ENCODE peak calls at places on chromosomes 11 and 22, in nine cellular contexts. One of them, this sample, is unnamed.

GRCh38 chr22:25064894-25065560 is 112.5 kb downstream of the KIAA1671 start:
- DNase-seq in nephron progenitor cell: no peak
- DNase-seq in HFFc6: no peak
- DNase-seq in A549: no peak
- DNase-seq in GM13976: no peak
- DNase-seq in GM12865: no peak
- DNase-seq in IMR-90: no peak
- DNase-seq in RWPE1: no peak
- DNase-seq in endothelial cell: no peak
- DNase-seq in this sample: no peak

GRCh38 chr11:101341578-101341977 is 212.0 kb upstream of the PGR start:
- DNase-seq in RWPE1: no peak
- DNase-seq in HFFc6: no peak
- DNase-seq in nephron progenitor cell: no peak
- DNase-seq in GM12865: no peak
- DNase-seq in IMR-90: no peak
- DNase-seq in GM13976: no peak
- DNase-seq in endothelial cell: no peak
- DNase-seq in A549: no peak
- DNase-seq in this sample: no peak

GRCh38 chr11:119615879-119616190 is 113.2 kb downstream of the NECTIN1 start:
- DNase-seq in nephron progenitor cell: no peak
- DNase-seq in HFFc6: no peak
- DNase-seq in endothelial cell: no peak
- DNase-seq in A549: no peak
- DNase-seq in RWPE1: no peak
- DNase-seq in IMR-90: no peak
- DNase-seq in GM13976: no peak
- DNase-seq in GM12865: no peak
- DNase-seq in this sample: no peak

GRCh38 chr11:126963603-126964353 is 36.8 kb downstream of the KIRREL3 start:
- DNase-seq in endothelial cell: no peak
- DNase-seq in GM12865: no peak
- DNase-seq in A549: peak
- DNase-seq in nephron progenitor cell: no peak
- DNase-seq in GM13976: no peak
- DNase-seq in IMR-90: peak
- DNase-seq in HFFc6: no peak
- DNase-seq in RWPE1: no peak
- DNase-seq in this sample: no peak

GRCh38 chr11:30585067-30585891 is 874 bp downstream of the MPPED2 start:
- DNase-seq in nephron progenitor cell: peak
- DNase-seq in GM12865: no peak
- DNase-seq in A549: peak
- DNase-seq in IMR-90: no peak
- DNase-seq in RWPE1: no peak
- DNase-seq in GM13976: peak
- DNase-seq in endothelial cell: peak
- DNase-seq in HFFc6: no peak
- DNase-seq in this sample: peak

GRCh38 chr22:49768511-49768910 is 59.2 kb downstream of the BRD1 start:
- DNase-seq in GM13976: no peak
- DNase-seq in HFFc6: no peak
- DNase-seq in IMR-90: no peak
- DNase-seq in GM12865: no peak
- DNase-seq in RWPE1: no peak
- DNase-seq in A549: no peak
- DNase-seq in nephron progenitor cell: no peak
- DNase-seq in endothelial cell: no peak
- DNase-seq in this sample: no peak

GRCh38 chr11:61713464-61713863 is 33.3 kb downstream of the DAGLA start:
- DNase-seq in IMR-90: no peak
- DNase-seq in endothelial cell: no peak
- DNase-seq in RWPE1: no peak
- DNase-seq in A549: no peak
- DNase-seq in nephron progenitor cell: no peak
- DNase-seq in HFFc6: no peak
- DNase-seq in GM12865: no peak
- DNase-seq in GM13976: no peak
- DNase-seq in this sample: no peak

GRCh38 chr11:28674432-28675076 is 566.4 kb downstream of the METTL15 start:
- DNase-seq in nephron progenitor cell: peak
- DNase-seq in RWPE1: no peak
- DNase-seq in endothelial cell: peak
- DNase-seq in A549: no peak
- DNase-seq in GM12865: peak
- DNase-seq in IMR-90: peak
- DNase-seq in GM13976: no peak
- DNase-seq in HFFc6: peak
- DNase-seq in this sample: no peak

GRCh38 chr11:86811637-86812321 is 11.4 kb downstream of the PRSS23 start:
- DNase-seq in HFFc6: peak
- DNase-seq in nephron progenitor cell: no peak
- DNase-seq in endothelial cell: no peak
- DNase-seq in GM12865: no peak
- DNase-seq in IMR-90: peak
- DNase-seq in A549: peak
- DNase-seq in GM13976: no peak
- DNase-seq in RWPE1: no peak
- DNase-seq in this sample: no peak

DNA sequence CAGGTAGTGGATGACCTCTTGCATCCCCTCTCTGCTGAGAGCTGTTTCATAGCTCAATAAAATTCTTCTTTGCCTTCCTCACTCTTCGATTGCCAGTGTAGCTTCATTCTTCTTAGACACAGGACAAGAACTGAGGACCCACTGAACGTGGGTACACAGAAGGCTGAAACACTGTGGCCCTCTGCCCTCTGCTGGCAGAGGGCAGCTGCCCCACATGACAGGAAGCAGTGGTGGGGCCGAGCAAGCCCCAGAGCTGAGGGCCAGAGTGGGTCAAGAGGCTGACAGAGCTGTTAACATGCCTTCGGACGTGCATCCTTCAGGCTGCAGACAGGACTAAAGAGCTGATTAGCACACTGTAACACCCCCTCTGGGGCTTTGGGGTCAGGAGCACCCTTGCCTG is 15.6 kb downstream of the SMC1B start:
- DNase-seq in GM12865: peak
- DNase-seq in RWPE1: no peak
- DNase-seq in GM13976: no peak
- DNase-seq in IMR-90: no peak
- DNase-seq in endothelial cell: no peak
- DNase-seq in HFFc6: no peak
- DNase-seq in A549: no peak
- DNase-seq in nephron progenitor cell: no peak
- DNase-seq in this sample: no peak
- TF ChIP-seq CTCF in GM12865: peak
- TF ChIP-seq CTCF in RWPE1: no peak
- TF ChIP-seq CTCF in GM13976: peak
- TF ChIP-seq CTCF in IMR-90: no peak
- TF ChIP-seq CTCF in endothelial cell: no peak
- TF ChIP-seq CTCF in HFFc6: peak
- TF ChIP-seq CTCF in A549: no peak
- TF ChIP-seq CTCF in nephron progenitor cell: no peak
- TF ChIP-seq CTCF in this sample: peak

DNA sequence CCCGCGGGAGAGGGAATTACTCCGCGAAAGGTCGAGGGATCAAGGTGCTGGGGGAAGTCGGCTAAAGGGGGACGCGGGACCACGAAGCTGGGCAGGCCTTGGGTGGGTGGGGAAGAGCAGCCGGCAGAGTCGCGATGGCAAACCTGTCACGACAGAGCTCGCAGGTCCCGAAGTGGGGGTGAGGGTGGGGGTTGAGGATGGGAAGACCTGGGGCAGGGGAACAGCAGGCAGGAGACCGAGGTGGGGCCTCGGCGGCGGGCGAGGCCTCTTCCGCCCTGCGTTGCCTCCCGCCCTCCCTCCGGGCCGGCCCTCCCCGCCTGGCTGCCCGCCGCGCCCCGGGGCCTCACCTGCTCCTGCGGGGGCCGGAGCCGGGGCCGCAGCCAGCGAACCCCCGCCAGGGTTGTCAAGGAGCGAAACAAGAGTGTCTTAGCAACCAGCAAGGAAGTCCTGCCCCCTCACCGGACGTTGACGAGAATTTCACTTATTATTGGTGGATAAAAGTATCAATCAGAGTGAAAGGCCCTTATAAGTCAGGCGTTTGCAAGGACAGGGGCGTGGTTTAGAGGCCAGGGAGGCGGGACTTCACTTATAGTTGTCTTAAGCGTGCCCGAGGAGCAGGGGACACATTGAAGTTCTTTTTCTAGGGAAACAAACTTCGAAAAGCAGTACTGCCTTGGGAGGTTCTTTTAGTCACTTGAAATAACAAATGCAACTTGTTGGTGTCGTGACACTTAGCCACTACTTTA is at the start of gene DNAL4:
- DNase-seq in GM12865: peak
- DNase-seq in endothelial cell: peak
- DNase-seq in nephron progenitor cell: peak
- DNase-seq in RWPE1: peak
- DNase-seq in IMR-90: peak
- DNase-seq in GM13976: peak
- DNase-seq in HFFc6: peak
- DNase-seq in A549: peak
- DNase-seq in this sample: peak
- TF ChIP-seq CTCF in GM12865: no peak
- TF ChIP-seq CTCF in endothelial cell: no peak
- TF ChIP-seq CTCF in nephron progenitor cell: no peak
- TF ChIP-seq CTCF in RWPE1: no peak
- TF ChIP-seq CTCF in IMR-90: no peak
- TF ChIP-seq CTCF in GM13976: no peak
- TF ChIP-seq CTCF in HFFc6: no peak
- TF ChIP-seq CTCF in A549: no peak
- TF ChIP-seq CTCF in this sample: no peak

GRCh38 chr11:63280920-63281319 is 37.5 kb upstream of the SLC22A25 start:
- DNase-seq in GM13976: no peak
- DNase-seq in IMR-90: no peak
- DNase-seq in HFFc6: no peak
- DNase-seq in nephron progenitor cell: no peak
- DNase-seq in GM12865: no peak
- DNase-seq in RWPE1: no peak
- DNase-seq in A549: no peak
- DNase-seq in endothelial cell: no peak
- DNase-seq in this sample: no peak

GRCh38 chr11:63282579-63282978 is 39.2 kb upstream of the SLC22A25 start:
- DNase-seq in endothelial cell: no peak
- DNase-seq in nephron progenitor cell: no peak
- DNase-seq in GM13976: no peak
- DNase-seq in HFFc6: no peak
- DNase-seq in A549: no peak
- DNase-seq in RWPE1: no peak
- DNase-seq in GM12865: no peak
- DNase-seq in IMR-90: no peak
- DNase-seq in this sample: no peak

GRCh38 chr11:63274776-63275175 is 31.4 kb upstream of the SLC22A25 start:
- DNase-seq in IMR-90: no peak
- DNase-seq in nephron progenitor cell: no peak
- DNase-seq in endothelial cell: no peak
- DNase-seq in GM13976: no peak
- DNase-seq in A549: no peak
- DNase-seq in RWPE1: no peak
- DNase-seq in GM12865: no peak
- DNase-seq in HFFc6: peak
- DNase-seq in this sample: no peak

GRCh38 chr11:63273685-63274084 is 30.3 kb upstream of the SLC22A25 start:
- DNase-seq in GM13976: no peak
- DNase-seq in IMR-90: no peak
- DNase-seq in GM12865: no peak
- DNase-seq in HFFc6: no peak
- DNase-seq in nephron progenitor cell: no peak
- DNase-seq in endothelial cell: no peak
- DNase-seq in RWPE1: no peak
- DNase-seq in A549: no peak
- DNase-seq in this sample: no peak

GRCh38 chr11:63277345-63277943 is 34.0 kb upstream of the SLC22A25 start:
- DNase-seq in GM12865: peak
- DNase-seq in RWPE1: no peak
- DNase-seq in HFFc6: no peak
- DNase-seq in endothelial cell: no peak
- DNase-seq in GM13976: no peak
- DNase-seq in nephron progenitor cell: no peak
- DNase-seq in IMR-90: no peak
- DNase-seq in A549: no peak
- DNase-seq in this sample: no peak
- TF ChIP-seq CTCF in GM12865: peak
- TF ChIP-seq CTCF in RWPE1: no peak
- TF ChIP-seq CTCF in HFFc6: no peak
- TF ChIP-seq CTCF in endothelial cell: no peak
- TF ChIP-seq CTCF in GM13976: no peak
- TF ChIP-seq CTCF in nephron progenitor cell: no peak
- TF ChIP-seq CTCF in IMR-90: no peak
- TF ChIP-seq CTCF in A549: peak
- TF ChIP-seq CTCF in this sample: peak

DNA sequence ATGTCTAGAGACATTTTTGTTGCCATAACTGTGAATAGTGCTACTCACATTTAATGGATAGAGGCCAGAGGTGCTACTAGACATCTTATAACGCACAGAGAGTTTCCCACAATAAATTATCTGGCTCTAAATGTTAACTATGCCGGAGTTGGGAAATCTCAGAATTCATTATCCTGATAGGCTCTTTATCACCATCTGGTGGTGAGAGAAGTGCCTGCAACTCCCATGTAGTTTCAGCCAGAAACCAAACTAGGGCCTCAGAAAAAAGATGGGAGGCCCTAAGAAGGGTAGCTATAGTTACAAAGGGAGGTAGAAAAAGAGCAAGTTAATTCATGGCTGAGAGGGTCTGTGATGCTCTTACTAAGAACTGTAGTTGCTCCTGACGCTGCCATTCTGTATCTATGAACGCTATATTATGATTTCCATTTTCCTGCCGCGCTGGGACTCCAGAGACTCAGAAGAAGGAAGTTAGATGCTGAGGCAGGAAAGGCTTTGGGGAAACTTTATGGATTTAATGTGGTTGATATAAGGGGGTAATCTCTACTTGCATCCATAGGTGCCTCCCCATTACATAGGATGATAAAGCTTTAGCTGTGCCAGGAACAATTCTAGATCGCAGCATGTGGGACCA is 22.9 kb upstream of the MRPL17 start:
- DNase-seq in endothelial cell: peak
- DNase-seq in IMR-90: peak
- DNase-seq in HFFc6: peak
- DNase-seq in A549: peak
- DNase-seq in RWPE1: peak
- DNase-seq in GM13976: peak
- DNase-seq in GM12865: peak
- DNase-seq in nephron progenitor cell: peak
- DNase-seq in this sample: peak
- TF ChIP-seq CTCF in endothelial cell: peak
- TF ChIP-seq CTCF in IMR-90: peak
- TF ChIP-seq CTCF in HFFc6: peak
- TF ChIP-seq CTCF in A549: peak
- TF ChIP-seq CTCF in RWPE1: peak
- TF ChIP-seq CTCF in GM13976: peak
- TF ChIP-seq CTCF in GM12865: peak
- TF ChIP-seq CTCF in nephron progenitor cell: peak
- TF ChIP-seq CTCF in this sample: peak

This sample was measured in GM13977.